ENCODE peak calls at places on chromosome 22, in nine cellular contexts. L is lung microvascular endothelial cell; O is activated gamma-delta T cell treated with Interleukin-2 at 50 U/mL for 16 hours; P is islet precursor cell; Z is fibroblast of pulmonary artery; S is stimulated activated CD4-positive, alpha-beta T cell treated with anti-CD3 and anti-CD28 coated beads, Interleukin-2, amount 100 ng/mL, for 48 hours; Y is neuronal stem cell; K is EL; V is COLO829. U is an unnamed sample.
A peak's percentile ranks its signal among the peaks of the same experiment; 100 is the strongest.

GRCh38 chr22:31122532-31123291 is at the start of gene INPP5J:
- DNase-seq in P (peak; percentile 81), V (peak; percentile 53), L (no peak), Z (peak; percentile 49), Y (no peak), S (no peak), O (no peak), K (peak; percentile 76), U (no peak)

GRCh38 chr22:21567456-21568206 is at the start of gene UBE2L3:
- DNase-seq in S (peak; percentile 76), P (peak; percentile 93), Y (peak; percentile 80), Z (peak; percentile 74), K (peak; percentile 84), L (peak; percentile 88), O (peak; percentile 79), V (peak; percentile 72), U (peak; percentile 96)

GRCh38 chr22:42065408-42066132 is 5.0 kb downstream of the NAGA start:
- DNase-seq in S (no peak), K (no peak), Z (no peak), Y (no peak), V (no peak), O (no peak), L (no peak), P (peak; percentile 48), U (no peak)

GRCh38 chr22:20124083-20124787 is 7.2 kb upstream of the TRMT2A start:
- DNase-seq in S (no peak), V (no peak), O (no peak), P (no peak), Y (no peak), L (no peak), Z (no peak), K (no peak), U (no peak)

GRCh38 chr22:50544078-50544745 is 1.5 kb upstream of the KLHDC7B start:
- DNase-seq in S (peak; percentile 81), P (peak; percentile 86), V (no peak), K (peak; percentile 80), Z (peak; percentile 65), O (peak; percentile 76), Y (peak; percentile 69), L (peak; percentile 79), U (no peak)

GRCh38 chr22:49548356-49549202 is 279.1 kb downstream of the BRD1 start:
- DNase-seq in Z (no peak), V (no peak), S (no peak), O (no peak), Y (no peak), K (no peak), L (peak; percentile 14), P (no peak), U (no peak)

GRCh38 chr22:36371920-36372319 is 15.8 kb downstream of the MYH9 start:
- DNase-seq in Y (no peak), K (no peak), O (no peak), Z (no peak), P (no peak), S (no peak), V (no peak), L (no peak), U (no peak)

GRCh38 chr22:35629406-35630234 is 12.5 kb upstream of the MB start:
- DNase-seq in O (peak; percentile 26), K (peak; percentile 100), Z (peak; percentile 97), L (peak; percentile 54), S (peak; percentile 27), V (peak; percentile 66), P (peak; percentile 98), Y (no peak), U (no peak)

GRCh38 chr22:25167834-25168601 is 31.6 kb upstream of the CRYBB3 start:
- DNase-seq in O (no peak), S (no peak), V (no peak), Y (no peak), L (no peak), Z (no peak), K (no peak), P (peak; percentile 51), U (no peak)